ENCODE peak calls at places on chromosomes 16 and 17, in nine cellular contexts. W, N, C, H, P, X, F, I and U are unnamed samples.
A peak's percentile ranks its signal among the peaks of the same experiment; 100 is the strongest.

GRCh38 chr16:74608944-74609343 is 2.0 kb upstream of the GLG1 start:
- DNase-seq in W (no peak), N (no peak), C (no peak), H (no peak), P (no peak), X (no peak), F (no peak), I (no peak), U (no peak)

GRCh38 chr17:47279062-47279801 is 25.6 kb downstream of the ITGB3 start:
- DNase-seq in W (no peak), N (no peak), C (peak; percentile 99), H (peak; percentile 9), P (no peak), X (peak; percentile 30), F (peak; percentile 82), I (no peak), U (peak; percentile 99)

GRCh38 chr17:74358696-74359095 is 3.0 kb downstream of the BTBD17 start:
- DNase-seq in W (no peak), N (no peak), C (no peak), H (no peak), P (no peak), X (no peak), F (no peak), I (no peak), U (no peak)

GRCh38 chr17:32567511-32567910 is 80.7 kb downstream of the CDK5R1 start:
- DNase-seq in W (no peak), N (no peak), C (no peak), H (no peak), P (no peak), X (no peak), F (no peak), I (no peak), U (no peak)

GRCh38 chr17:5919104-5919503 is 151.1 kb upstream of the WSCD1 start:
- DNase-seq in W (no peak), N (no peak), C (no peak), H (no peak), P (no peak), X (no peak), F (no peak), I (no peak), U (no peak)

GRCh38 chr16:49548571-49548970 is 175.0 kb downstream of the C16orf78 start:
- DNase-seq in W (no peak), N (no peak), C (no peak), H (no peak), P (no peak), X (no peak), F (no peak), I (no peak), U (no peak)

GRCh38 chr16:1981972-1982574 is 804 bp upstream of the NOXO1 start:
- DNase-seq in W (peak; percentile 43), N (no peak), C (no peak), H (no peak), P (no peak), X (no peak), F (no peak), I (no peak), U (no peak)

GRCh38 chr16:81733295-81733694 is 45.8 kb upstream of the PLCG2 start:
- DNase-seq in W (no peak), N (no peak), C (no peak), H (no peak), P (no peak), X (no peak), F (no peak), I (no peak), U (no peak)

GRCh38 chr17:38590988-38591758 is 14.6 kb downstream of the SRCIN1 start:
- DNase-seq in W (no peak), N (no peak), C (no peak), H (no peak), P (no peak), X (no peak), F (no peak), I (no peak), U (no peak)

GRCh38 chr16:22198547-22199293 is 7.4 kb upstream of the EEF2K start:
- DNase-seq in W (no peak), N (no peak), C (peak; percentile 23), H (no peak), P (no peak), X (no peak), F (peak; percentile 27), I (no peak), U (no peak)